ENCODE peak calls at places on chromosomes 13 and 19, in six cellular contexts. One of them, this sample, is unnamed.

GRCh38 chr19:50512112-50512998 is 1.4 kb downstream of the ASPDH start:
- DNase-seq in transverse colon: no peak
- DNase-seq in K562: no peak
- DNase-seq in ovary: peak
- DNase-seq in esophagus muscularis mucosa: peak
- DNase-seq in A549: no peak
- DNase-seq in this sample: no peak

GRCh38 chr19:7793493-7793892 is 30.4 kb downstream of the CLEC4M start:
- DNase-seq in transverse colon: no peak
- DNase-seq in K562: no peak
- DNase-seq in ovary: no peak
- DNase-seq in esophagus muscularis mucosa: no peak
- DNase-seq in A549: no peak
- DNase-seq in this sample: no peak

GRCh38 chr13:76025392-76025791 is 389.3 kb downstream of the LMO7 start:
- DNase-seq in transverse colon: no peak
- DNase-seq in K562: no peak
- DNase-seq in ovary: no peak
- DNase-seq in esophagus muscularis mucosa: no peak
- DNase-seq in A549: no peak
- DNase-seq in this sample: no peak

GRCh38 chr19:20066861-20067260 is 10.9 kb upstream of the ZNF90 start:
- DNase-seq in transverse colon: no peak
- DNase-seq in K562: no peak
- DNase-seq in ovary: no peak
- DNase-seq in esophagus muscularis mucosa: no peak
- DNase-seq in A549: no peak
- DNase-seq in this sample: no peak

GRCh38 chr13:97141564-97142005 is 80.5 kb upstream of the MBNL2 start:
- DNase-seq in transverse colon: peak
- DNase-seq in K562: peak
- DNase-seq in ovary: no peak
- DNase-seq in esophagus muscularis mucosa: no peak
- DNase-seq in A549: peak
- DNase-seq in this sample: no peak

GRCh38 chr13:27905650-27906049 is 14.2 kb upstream of the PDX1 start:
- DNase-seq in transverse colon: no peak
- DNase-seq in K562: no peak
- DNase-seq in ovary: no peak
- DNase-seq in esophagus muscularis mucosa: no peak
- DNase-seq in A549: no peak
- DNase-seq in this sample: no peak

GRCh38 chr19:55536951-55537740 is at the start of gene SBK2:
- DNase-seq in transverse colon: no peak
- DNase-seq in K562: peak
- DNase-seq in ovary: no peak
- DNase-seq in esophagus muscularis mucosa: no peak
- DNase-seq in A549: peak
- DNase-seq in this sample: no peak

GRCh38 chr19:31262673-31263308 is 86.4 kb downstream of the TSHZ3 start:
- DNase-seq in transverse colon: no peak
- DNase-seq in K562: no peak
- DNase-seq in ovary: peak
- DNase-seq in esophagus muscularis mucosa: no peak
- DNase-seq in A549: no peak
- DNase-seq in this sample: no peak

GRCh38 chr13:111346281-111346680 is 25.8 kb downstream of the TEX29 start:
- DNase-seq in transverse colon: no peak
- DNase-seq in K562: no peak
- DNase-seq in ovary: no peak
- DNase-seq in esophagus muscularis mucosa: no peak
- DNase-seq in A549: no peak
- DNase-seq in this sample: no peak

GRCh38 chr19:47158879-47159509 is 28.4 kb downstream of the SAE1 start:
- DNase-seq in transverse colon: no peak
- DNase-seq in K562: no peak
- DNase-seq in ovary: no peak
- DNase-seq in esophagus muscularis mucosa: no peak
- DNase-seq in A549: no peak
- DNase-seq in this sample: no peak

GRCh38 chr19:56671613-56671994 is at the start of gene ZNF835:
- DNase-seq in transverse colon: peak
- DNase-seq in K562: no peak
- DNase-seq in ovary: peak
- DNase-seq in esophagus muscularis mucosa: peak
- DNase-seq in A549: no peak
- DNase-seq in this sample: peak

GRCh38 chr19:13026478-13026999 is 31.3 kb downstream of the NFIX start:
- DNase-seq in transverse colon: peak
- DNase-seq in K562: no peak
- DNase-seq in ovary: no peak
- DNase-seq in esophagus muscularis mucosa: no peak
- DNase-seq in A549: peak
- DNase-seq in this sample: no peak

GRCh38 chr13:64910061-64910460 is 2320.1 kb downstream of the PCDH9 start:
- DNase-seq in transverse colon: no peak
- DNase-seq in K562: no peak
- DNase-seq in ovary: no peak
- DNase-seq in esophagus muscularis mucosa: no peak
- DNase-seq in A549: no peak
- DNase-seq in this sample: no peak

GRCh38 chr19:368624-369020 is 24.0 kb upstream of the MIER2 start:
- DNase-seq in transverse colon: no peak
- DNase-seq in K562: no peak
- DNase-seq in ovary: no peak
- DNase-seq in esophagus muscularis mucosa: no peak
- DNase-seq in A549: no peak
- DNase-seq in this sample: no peak

GRCh38 chr19:46032597-46033025 is 8.2 kb downstream of the IGFL4 start:
- DNase-seq in transverse colon: no peak
- DNase-seq in K562: no peak
- DNase-seq in ovary: no peak
- DNase-seq in esophagus muscularis mucosa: peak
- DNase-seq in A549: no peak
- DNase-seq in this sample: no peak

GRCh38 chr13:84118845-84119409 is 236.7 kb upstream of the SLITRK1 start:
- DNase-seq in transverse colon: no peak
- DNase-seq in K562: no peak
- DNase-seq in ovary: no peak
- DNase-seq in esophagus muscularis mucosa: no peak
- DNase-seq in A549: no peak
- DNase-seq in this sample: no peak
- H3K27ac ChIP-seq in transverse colon: no peak
- H3K27ac ChIP-seq in K562: no peak
- H3K27ac ChIP-seq in ovary: no peak
- H3K27ac ChIP-seq in esophagus muscularis mucosa: no peak
- H3K27ac ChIP-seq in A549: no peak
- H3K27ac ChIP-seq in this sample: no peak

GRCh38 chr13:66359910-66360552 is 870.1 kb downstream of the PCDH9 start:
- DNase-seq in transverse colon: no peak
- DNase-seq in K562: no peak
- DNase-seq in ovary: no peak
- DNase-seq in esophagus muscularis mucosa: no peak
- DNase-seq in A549: no peak
- DNase-seq in this sample: no peak

GRCh38 chr13:66367356-66367755 is 862.8 kb downstream of the PCDH9 start:
- DNase-seq in transverse colon: no peak
- DNase-seq in K562: no peak
- DNase-seq in ovary: no peak
- DNase-seq in esophagus muscularis mucosa: no peak
- DNase-seq in A549: no peak
- DNase-seq in this sample: no peak

GRCh38 chr13:66362485-66362884 is 867.7 kb downstream of the PCDH9 start:
- DNase-seq in transverse colon: no peak
- DNase-seq in K562: no peak
- DNase-seq in ovary: no peak
- DNase-seq in esophagus muscularis mucosa: no peak
- DNase-seq in A549: no peak
- DNase-seq in this sample: no peak

GRCh38 chr13:66364346-66364745 is 865.8 kb downstream of the PCDH9 start:
- DNase-seq in transverse colon: no peak
- DNase-seq in K562: no peak
- DNase-seq in ovary: no peak
- DNase-seq in esophagus muscularis mucosa: no peak
- DNase-seq in A549: no peak
- DNase-seq in this sample: no peak

GRCh38 chr13:66365101-66365500 is 865.0 kb downstream of the PCDH9 start:
- DNase-seq in transverse colon: no peak
- DNase-seq in K562: no peak
- DNase-seq in ovary: no peak
- DNase-seq in esophagus muscularis mucosa: no peak
- DNase-seq in A549: no peak
- DNase-seq in this sample: no peak
- TF ChIP-seq EP300 in transverse colon: no peak
- TF ChIP-seq EP300 in K562: no peak
- TF ChIP-seq EP300 in ovary: no peak
- TF ChIP-seq EP300 in esophagus muscularis mucosa: no peak
- TF ChIP-seq EP300 in A549: no peak
- TF ChIP-seq EP300 in this sample: no peak

DNA sequence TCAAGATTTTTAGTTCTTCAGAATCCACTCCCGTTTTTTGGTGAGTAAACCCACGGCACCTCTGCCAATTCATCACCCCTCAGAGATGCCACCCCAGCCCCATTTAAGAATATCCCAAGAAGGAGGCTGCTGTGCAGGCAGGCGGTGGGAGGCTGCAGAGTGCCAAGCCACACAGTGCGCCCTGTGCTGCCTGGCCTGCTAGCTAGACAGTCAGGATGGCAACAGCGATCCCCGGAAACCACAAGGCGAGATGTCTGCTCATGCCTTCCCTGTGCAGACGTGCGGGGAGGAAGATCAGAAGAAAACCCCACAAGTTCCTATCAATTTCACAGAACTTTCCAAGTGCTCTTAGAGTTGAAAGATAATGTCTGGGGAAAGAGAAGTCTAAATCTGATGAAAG is 64.8 kb upstream of the GPR183 start:
- DNase-seq in transverse colon: no peak
- DNase-seq in K562: no peak
- DNase-seq in ovary: no peak
- DNase-seq in esophagus muscularis mucosa: no peak
- DNase-seq in A549: no peak
- DNase-seq in this sample: no peak
- H3K27ac ChIP-seq in transverse colon: peak
- H3K27ac ChIP-seq in K562: no peak
- H3K27ac ChIP-seq in ovary: no peak
- H3K27ac ChIP-seq in esophagus muscularis mucosa: no peak
- H3K27ac ChIP-seq in A549: no peak
- H3K27ac ChIP-seq in this sample: no peak

GRCh38 chr13:67792151-67792665 is 562.1 kb upstream of the PCDH9 start:
- DNase-seq in transverse colon: no peak
- DNase-seq in K562: no peak
- DNase-seq in ovary: no peak
- DNase-seq in esophagus muscularis mucosa: no peak
- DNase-seq in A549: no peak
- DNase-seq in this sample: no peak
- TF ChIP-seq EP300 in transverse colon: no peak
- TF ChIP-seq EP300 in K562: no peak
- TF ChIP-seq EP300 in ovary: no peak
- TF ChIP-seq EP300 in esophagus muscularis mucosa: no peak
- TF ChIP-seq EP300 in A549: no peak
- TF ChIP-seq EP300 in this sample: no peak

GRCh38 chr13:109330123-109330522 is 456.3 kb downstream of the IRS2 start:
- DNase-seq in transverse colon: no peak
- DNase-seq in K562: no peak
- DNase-seq in ovary: no peak
- DNase-seq in esophagus muscularis mucosa: no peak
- DNase-seq in A549: no peak
- DNase-seq in this sample: no peak

GRCh38 chr13:109330941-109331340 is 455.4 kb downstream of the IRS2 start:
- DNase-seq in transverse colon: no peak
- DNase-seq in K562: no peak
- DNase-seq in ovary: no peak
- DNase-seq in esophagus muscularis mucosa: no peak
- DNase-seq in A549: no peak
- DNase-seq in this sample: no peak

GRCh38 chr13:109333893-109334651 is 452.3 kb downstream of the IRS2 start:
- DNase-seq in transverse colon: no peak
- DNase-seq in K562: no peak
- DNase-seq in ovary: no peak
- DNase-seq in esophagus muscularis mucosa: no peak
- DNase-seq in A549: no peak
- DNase-seq in this sample: no peak

GRCh38 chr13:109332501-109333499 is 453.6 kb downstream of the IRS2 start:
- DNase-seq in transverse colon: peak
- DNase-seq in K562: no peak
- DNase-seq in ovary: no peak
- DNase-seq in esophagus muscularis mucosa: peak
- DNase-seq in A549: no peak
- DNase-seq in this sample: no peak

DNA sequence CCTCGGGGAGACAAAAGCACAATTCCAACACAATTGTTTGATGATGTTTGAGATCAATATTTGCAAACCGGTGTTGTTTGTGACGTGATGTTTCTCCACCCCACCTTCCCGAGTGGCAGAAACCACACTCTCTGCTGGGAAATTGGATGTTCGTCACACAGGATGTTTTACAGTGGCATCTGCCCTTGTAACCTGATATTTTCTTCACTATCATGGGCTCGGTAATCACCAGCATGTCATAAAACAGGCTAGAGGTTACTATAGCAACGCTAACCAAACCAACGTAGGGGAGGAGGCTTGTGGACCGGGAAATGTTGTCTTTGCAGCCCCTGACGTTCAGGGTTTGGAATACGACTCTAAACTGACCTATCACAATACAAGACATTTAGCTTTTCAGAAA is 454.5 kb downstream of the IRS2 start:
- DNase-seq in transverse colon: no peak
- DNase-seq in K562: no peak
- DNase-seq in ovary: no peak
- DNase-seq in esophagus muscularis mucosa: no peak
- DNase-seq in A549: no peak
- DNase-seq in this sample: no peak
- H3K27ac ChIP-seq in transverse colon: no peak
- H3K27ac ChIP-seq in K562: no peak
- H3K27ac ChIP-seq in ovary: no peak
- H3K27ac ChIP-seq in esophagus muscularis mucosa: no peak
- H3K27ac ChIP-seq in A549: no peak
- H3K27ac ChIP-seq in this sample: no peak

GRCh38 chr13:43269037-43269476 is 245.7 kb downstream of the DNAJC15 start:
- DNase-seq in transverse colon: peak
- DNase-seq in K562: no peak
- DNase-seq in ovary: peak
- DNase-seq in esophagus muscularis mucosa: peak
- DNase-seq in A549: peak
- DNase-seq in this sample: no peak
- TF ChIP-seq EP300 in transverse colon: peak
- TF ChIP-seq EP300 in K562: no peak
- TF ChIP-seq EP300 in ovary: no peak
- TF ChIP-seq EP300 in esophagus muscularis mucosa: peak
- TF ChIP-seq EP300 in A549: no peak
- TF ChIP-seq EP300 in this sample: no peak

GRCh38 chr19:6769006-6769637 is 1.9 kb upstream of the SH2D3A start:
- DNase-seq in transverse colon: no peak
- DNase-seq in K562: peak
- DNase-seq in ovary: no peak
- DNase-seq in esophagus muscularis mucosa: no peak
- DNase-seq in A549: peak
- DNase-seq in this sample: no peak
- H3K27ac ChIP-seq in transverse colon: no peak
- H3K27ac ChIP-seq in K562: no peak
- H3K27ac ChIP-seq in ovary: no peak
- H3K27ac ChIP-seq in esophagus muscularis mucosa: no peak
- H3K27ac ChIP-seq in A549: no peak
- H3K27ac ChIP-seq in this sample: no peak

GRCh38 chr13:26022538-26023292 is 29.1 kb downstream of the SHISA2 start:
- DNase-seq in transverse colon: no peak
- DNase-seq in K562: no peak
- DNase-seq in ovary: no peak
- DNase-seq in esophagus muscularis mucosa: no peak
- DNase-seq in A549: peak
- DNase-seq in this sample: no peak
- TF ChIP-seq EP300 in transverse colon: no peak
- TF ChIP-seq EP300 in K562: no peak
- TF ChIP-seq EP300 in ovary: no peak
- TF ChIP-seq EP300 in esophagus muscularis mucosa: no peak
- TF ChIP-seq EP300 in A549: no peak
- TF ChIP-seq EP300 in this sample: no peak

This sample was measured in tibial nerve.